ENCODE peak calls at places on chromosomes 2 and 18, in eight cellular contexts. H, P, A, B, R, O, T and J are unnamed samples.

GRCh38 chr2:122843503-122843902 is 1088.1 kb downstream of the TSN start:
- DNase-seq in A (no peak), R (no peak), P (no peak), O (no peak), H (no peak), T (no peak), B (no peak), J (no peak)

GRCh38 chr2:66578067-66578852 is 143.3 kb downstream of the MEIS1 start:
- DNase-seq in P (peak), R (no peak), O (no peak), T (no peak), H (peak), B (no peak), A (no peak), J (no peak)

GRCh38 chr2:69770193-69770702 is 28.3 kb downstream of the ANXA4 start:
- DNase-seq in R (no peak), T (peak), O (peak), A (peak), H (no peak), P (no peak), B (peak), J (peak)

GRCh38 chr2:79717364-79718007 is 204.6 kb downstream of the CTNNA2 start:
- DNase-seq in A (peak), B (no peak), O (no peak), H (no peak), R (no peak), T (no peak), P (no peak), J (no peak)

GRCh38 chr2:136917281-136917680 is 151.9 kb downstream of the THSD7B start:
- DNase-seq in B (no peak), A (no peak), H (no peak), R (no peak), T (no peak), O (no peak), P (no peak), J (no peak)

GRCh38 chr2:170689481-170689880 is 25.7 kb upstream of the SP5 start:
- DNase-seq in H (no peak), P (no peak), A (no peak), T (no peak), R (no peak), B (no peak), O (no peak), J (no peak)

GRCh38 chr2:208315081-208315788 is 49.2 kb downstream of the PIKFYVE start:
- DNase-seq in A (peak), O (no peak), P (no peak), T (no peak), H (no peak), R (no peak), B (no peak), J (peak)

GRCh38 chr2:217946071-217946470 is 56.7 kb downstream of the TNS1 start:
- DNase-seq in P (no peak), O (no peak), H (no peak), B (no peak), R (no peak), T (no peak), A (no peak), J (no peak)

GRCh38 chr2:37655442-37655841 is 16.0 kb downstream of the CDC42EP3 start:
- DNase-seq in H (no peak), O (no peak), R (no peak), T (no peak), P (no peak), A (no peak), B (no peak), J (no peak)

GRCh38 chr2:18518116-18519111 is 42.0 kb downstream of the RDH14 start:
- DNase-seq in H (no peak), B (no peak), T (no peak), P (no peak), A (no peak), O (no peak), R (no peak), J (no peak)

GRCh38 chr2:224133387-224133786 is 94.3 kb upstream of the SERPINE2 start:
- DNase-seq in O (no peak), B (no peak), A (no peak), H (no peak), T (no peak), R (no peak), P (no peak), J (no peak)

GRCh38 chr2:180006236-180006635 is 861 bp downstream of the CWC22 start:
- DNase-seq in B (no peak), R (no peak), A (no peak), P (no peak), O (no peak), H (no peak), T (no peak), J (peak)

GRCh38 chr18:30960661-30961060 is 81.9 kb downstream of the DSC3 start:
- DNase-seq in O (no peak), P (no peak), B (no peak), A (no peak), H (no peak), R (no peak), T (no peak), J (no peak)

GRCh38 chr2:149313512-149313972 is 16.8 kb upstream of the LYPD6 start:
- DNase-seq in B (peak), T (peak), A (peak), R (no peak), O (peak), P (no peak), H (no peak), J (peak)

GRCh38 chr2:201644001-201644400 is 698 bp upstream of the TMEM237 start:
- DNase-seq in H (no peak), T (no peak), A (no peak), P (no peak), R (no peak), O (peak), B (no peak), J (no peak)

GRCh38 chr2:173984866-173985588 is 19.9 kb upstream of the SP3 start:
- DNase-seq in A (peak), T (no peak), R (no peak), B (no peak), P (no peak), H (no peak), O (no peak), J (no peak)

GRCh38 chr18:72768681-72769229 is 99.0 kb downstream of the NETO1 start:
- DNase-seq in P (no peak), H (no peak), T (no peak), A (no peak), R (no peak), O (no peak), B (no peak), J (no peak)